ENCODE peak calls at places on chromosomes 1 and 21, in six cellular contexts. E, N, M, W, A and U are unnamed samples.
A peak's percentile ranks its signal among the peaks of the same experiment; 100 is the strongest.

GRCh38 chr21:34935868-34936267 is 113.2 kb downstream of the RUNX1 start:
- DNase-seq in M (no peak), E (no peak), W (no peak), A (no peak), N (no peak), U (no peak)

GRCh38 chr1:160169553-160170399 is 18.4 kb downstream of the ATP1A4 start:
- DNase-seq in N (no peak), E (no peak), A (no peak), M (no peak), W (peak; percentile 92), U (no peak)

GRCh38 chr1:52627028-52627427 is 5.9 kb upstream of the SHISAL2A start:
- DNase-seq in M (no peak), N (no peak), W (no peak), E (no peak), A (no peak), U (no peak)

GRCh38 chr1:100458925-100459814 is 78.8 kb upstream of the GPR88 start:
- DNase-seq in W (peak; percentile 89), A (peak; percentile 81), E (peak; percentile 82), M (peak; percentile 64), N (peak; percentile 65), U (peak; percentile 20)

GRCh38 chr1:160748877-160749269 is 9.8 kb downstream of the SLAMF7 start:
- DNase-seq in W (no peak), M (no peak), A (no peak), N (no peak), E (no peak), U (peak; percentile 82)

GRCh38 chr1:93670141-93670540 is 11.5 kb downstream of the BCAR3 start:
- DNase-seq in A (no peak), W (no peak), E (no peak), N (peak; percentile 50), M (peak; percentile 73), U (no peak)

GRCh38 chr1:167642501-167642826 is 12.4 kb downstream of the RCSD1 start:
- DNase-seq in M (no peak), A (no peak), E (no peak), N (no peak), W (no peak), U (no peak)

GRCh38 chr1:9331558-9332346 is 39.1 kb downstream of the SPSB1 start:
- DNase-seq in N (no peak), M (no peak), W (no peak), E (no peak), A (no peak), U (peak; percentile 75)

GRCh38 chr1:68791800-68792199 is 294.9 kb upstream of the DEPDC1 start:
- DNase-seq in E (no peak), W (peak; percentile 61), N (no peak), A (no peak), M (no peak), U (no peak)

GRCh38 chr1:111274653-111275052 is 16.0 kb upstream of the CHIA start:
- DNase-seq in M (no peak), E (no peak), W (no peak), A (no peak), N (no peak), U (no peak)

GRCh38 chr1:169245706-169246105 is 121.9 kb downstream of the NME7 start:
- DNase-seq in M (no peak), W (no peak), A (no peak), N (no peak), E (no peak), U (no peak)

GRCh38 chr1:46455951-46456350 is 33.7 kb upstream of the DMBX1 start:
- DNase-seq in W (no peak), N (no peak), A (no peak), E (no peak), M (no peak), U (no peak)

GRCh38 chr21:45448283-45448809 is 43.4 kb downstream of the COL18A1 start:
- DNase-seq in N (no peak), W (no peak), E (peak; percentile 34), M (no peak), A (no peak), U (no peak)

GRCh38 chr1:8731162-8731561 is 86.3 kb downstream of the RERE start:
- DNase-seq in M (no peak), E (no peak), W (no peak), A (no peak), N (no peak), U (no peak)

GRCh38 chr1:1777950-1778826 is at the start of gene NADK:
- DNase-seq in W (peak; percentile 84), A (no peak), E (peak; percentile 84), M (no peak), N (peak; percentile 71), U (no peak)
- H3K4me1 ChIP-seq in W (peaks cover 16% of the 10 kb centered on the region), A (peaks cover 76% of the 10 kb centered on the region), E (peaks cover 44% of the 10 kb centered on the region), M (peaks cover 44% of the 10 kb centered on the region), N (peaks cover 62% of the 10 kb centered on the region), U (no peaks in the 10 kb centered on the region)

GRCh38 chr1:205440121-205440475 is 15.7 kb downstream of the BLACAT1 start:
- DNase-seq in W (no peak), N (no peak), E (no peak), A (no peak), M (no peak), U (no peak)

GRCh38 chr1:205436776-205437485 is 15.1 kb upstream of the LEMD1 start:
- DNase-seq in M (no peak), W (no peak), N (no peak), E (no peak), A (no peak), U (no peak)

GRCh38 chr1:205440476-205441317 is 15.1 kb downstream of the BLACAT1 start:
- DNase-seq in M (peak; percentile 81), N (peak; percentile 86), E (no peak), A (no peak), W (peak; percentile 90), U (peak; percentile 96)

GRCh38 chr1:205437570-205437969 is 15.7 kb upstream of the LEMD1 start:
- DNase-seq in M (no peak), W (no peak), E (no peak), A (no peak), N (no peak), U (no peak)

DNA sequence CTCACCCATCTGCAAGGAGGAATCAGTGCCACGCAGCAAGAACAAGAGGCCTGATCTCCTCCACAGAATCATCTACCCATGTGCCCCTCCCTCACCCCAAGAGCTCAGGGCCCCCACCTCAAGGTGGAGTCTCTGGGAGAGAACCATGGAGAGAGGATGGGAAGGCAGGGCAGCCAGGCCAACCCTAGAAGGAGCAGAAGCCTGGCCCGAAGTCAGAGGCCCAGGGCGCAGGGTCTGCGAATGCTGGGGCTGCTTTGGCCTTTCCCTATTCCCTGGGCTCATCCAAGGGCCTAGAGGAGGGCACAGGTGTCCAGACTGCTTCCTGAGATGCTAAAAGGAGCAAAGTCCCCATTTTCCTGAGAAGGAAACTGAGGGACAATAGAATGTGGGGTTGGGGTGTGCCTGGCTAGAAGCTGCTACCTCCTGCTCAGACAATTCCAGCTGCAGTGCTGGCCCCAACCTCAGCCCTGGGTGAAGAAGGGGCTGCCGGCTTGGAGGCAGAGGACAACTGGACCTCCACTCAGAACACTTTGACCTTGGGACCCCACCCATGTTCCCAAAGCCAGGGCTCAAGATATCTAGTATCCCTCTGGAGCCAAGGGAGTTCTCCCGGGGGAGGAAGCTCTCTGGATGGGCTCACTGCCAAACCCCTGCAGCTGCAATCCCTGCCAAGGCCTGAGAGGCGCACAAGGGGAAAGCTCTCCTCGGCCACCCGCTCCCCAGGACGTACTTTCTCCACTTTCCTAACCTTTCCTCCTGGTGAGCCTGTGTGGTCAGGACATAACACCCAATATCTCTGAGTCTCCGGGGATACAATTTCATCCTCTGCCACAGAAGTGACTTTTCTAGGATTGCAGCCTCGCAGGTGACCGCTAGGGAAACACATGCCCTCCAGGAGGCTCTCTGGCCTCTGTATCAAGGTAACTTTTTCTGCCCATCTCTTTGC is 16.6 kb upstream of the LEMD1 start:
- DNase-seq in M (peak; percentile 74), N (peak; percentile 31), W (peak; percentile 69), E (peak; percentile 88), A (no peak), U (peak; percentile 54)
- TF ChIP-seq CTCF in M (peak; percentile 45), N (no peak), W (peak; percentile 67), E (peak; percentile 68), A (peak; percentile 73), U (peak; percentile 64)

DNA sequence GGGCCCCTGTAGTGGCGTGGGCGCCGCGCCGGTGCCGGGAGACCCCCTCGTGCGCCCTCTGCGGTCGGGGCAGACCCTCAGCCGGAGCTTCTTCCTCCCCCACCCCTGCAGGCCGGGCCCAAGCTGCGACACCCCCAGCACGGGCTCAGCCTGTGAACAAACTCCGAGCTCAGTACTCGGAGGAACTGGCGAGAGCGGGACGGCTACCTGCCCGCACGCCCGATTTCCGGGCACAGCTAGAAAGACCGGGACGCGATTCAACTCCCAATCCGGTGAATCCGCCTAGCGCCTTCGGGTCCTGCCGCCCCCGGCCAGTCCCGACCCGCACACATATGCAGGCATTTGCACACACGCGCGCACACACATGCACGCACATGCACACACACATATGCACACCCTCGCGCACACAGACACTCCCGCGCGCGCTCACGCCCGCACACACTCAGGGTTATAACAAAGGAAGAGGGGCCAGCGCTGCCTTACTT is 580 bp upstream of the BLACAT1 start:
- DNase-seq in N (no peak), A (no peak), W (peak; percentile 83), E (no peak), M (no peak), U (no peak)
- H3K27me3 ChIP-seq in N (peaks cover 58% of the 10 kb centered on the region), A (peaks cover 99% of the 10 kb centered on the region), W (no peaks in the 10 kb centered on the region), E (peaks cover 39% of the 10 kb centered on the region), M (peaks cover 70% of the 10 kb centered on the region), U (peaks cover 56% of the 10 kb centered on the region)

DNA sequence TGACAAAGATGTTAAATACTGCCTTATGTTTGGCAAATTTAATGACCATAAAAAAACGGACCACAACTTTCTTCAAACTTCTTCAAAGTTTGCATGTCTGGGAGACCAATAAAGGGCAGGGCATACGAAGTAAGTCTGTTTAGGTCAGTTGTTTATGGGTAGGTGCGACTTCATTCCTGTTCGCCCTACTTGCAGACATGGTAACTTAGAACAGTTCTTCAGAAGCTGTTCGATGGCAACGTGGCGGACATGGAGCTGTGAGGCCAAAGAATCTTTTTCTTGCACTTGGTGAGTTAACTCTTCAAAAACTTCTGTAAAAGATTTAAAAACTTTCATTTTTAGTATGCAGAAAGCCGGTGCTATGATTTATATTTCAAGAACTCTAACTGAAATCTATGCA is 25.9 kb downstream of the C21orf91 start:
- DNase-seq in W (no peak), N (no peak), M (no peak), E (no peak), A (no peak), U (no peak)
- H3K4me1 ChIP-seq in W (no peaks in the 10 kb centered on the region), N (no peaks in the 10 kb centered on the region), M (no peaks in the 10 kb centered on the region), E (peaks cover 2% of the 10 kb centered on the region), A (peaks cover 6% of the 10 kb centered on the region), U (no peaks in the 10 kb centered on the region)

DNA sequence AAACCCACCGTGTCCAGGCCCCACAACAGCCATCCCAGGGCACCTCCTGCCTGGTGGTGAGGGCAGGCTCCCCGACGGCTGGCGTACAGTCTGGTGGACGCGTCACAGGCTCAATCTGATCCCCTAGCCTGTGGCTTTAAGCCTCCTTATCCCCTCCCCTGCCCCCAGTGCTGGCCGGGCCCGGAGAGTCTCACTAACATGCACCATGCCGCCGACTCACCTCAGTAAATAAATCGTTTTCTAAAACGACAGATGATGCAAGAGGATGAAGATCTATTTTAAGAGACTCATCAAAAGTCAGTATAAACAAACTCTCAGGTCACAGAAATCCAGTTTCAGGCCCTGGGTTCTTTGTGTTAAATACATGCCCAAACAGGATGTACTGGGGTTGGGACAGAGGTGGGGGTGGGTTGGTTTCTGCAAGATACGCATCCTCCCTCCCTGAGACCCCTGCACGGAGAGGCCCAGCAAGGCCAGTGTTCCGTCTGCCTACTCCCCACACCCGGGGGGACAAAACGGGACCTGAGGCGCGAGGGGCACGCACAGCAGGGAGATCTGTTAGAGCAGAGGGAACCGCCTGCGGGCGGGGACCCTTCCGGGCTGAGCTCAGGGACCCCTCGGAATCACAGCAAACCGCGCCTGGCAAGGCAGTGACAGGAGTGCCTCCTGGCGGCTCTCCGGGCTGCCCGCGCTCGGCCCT is 3.1 kb downstream of the PANK4 start:
- DNase-seq in W (peak; percentile 77), E (peak; percentile 80), M (no peak), N (no peak), A (no peak), U (no peak)
- TF ChIP-seq CTCF in W (peak; percentile 55), E (no peak), M (no peak), N (no peak), A (no peak), U (peak; percentile 44)